ENCODE peak calls at places on chromosomes 4 and X, in seven cellular contexts. N is progenitor cell of endocrine pancreas; D is Calu3; K is ovary; R is RWPE1; P is stimulated activated CD8-positive, alpha-beta memory T cell treated with anti-CD3 and anti-CD28 coated beads, Interleukin-15, amount 100 ng/mL, for 24 hours; Z is activated naive CD8-positive, alpha-beta T cell treated with anti-CD3 and anti-CD28 coated beads for 36 hours. G is an unnamed sample.

GRCh38 chr4:124191329-124191728 is 521.2 kb downstream of the ANKRD50 start:
- DNase-seq in R (no peak), P (no peak), Z (no peak), K (no peak), N (no peak), D (no peak), G (no peak)

GRCh38 chr4:41935652-41936021 is 408 bp downstream of the TMEM33 start:
- DNase-seq in R (peak; percentile 23), D (no peak), K (no peak), P (no peak), N (no peak), Z (peak; percentile 29), G (no peak)

GRCh38 chrX:8084023-8084422 is 87.0 kb downstream of the VCX2 start:
- DNase-seq in K (no peak), P (no peak), R (peak; percentile 26), Z (no peak), D (no peak), N (no peak), G (no peak)

GRCh38 chr4:70703695-70704332 is 15.5 kb downstream of the UTP3 start:
- DNase-seq in Z (no peak), K (no peak), P (no peak), N (no peak), D (peak; percentile 3), R (peak; percentile 47), G (no peak)

GRCh38 chr4:77578145-77578544 is 27.5 kb upstream of the CXCL13 start:
- DNase-seq in P (no peak), R (no peak), D (no peak), N (no peak), K (no peak), Z (no peak), G (no peak)

GRCh38 chrX:150495496-150495895 is 72.9 kb upstream of the MTM1 start:
- DNase-seq in K (no peak), P (no peak), D (no peak), N (no peak), Z (no peak), R (no peak), G (no peak)

GRCh38 chr4:108168672-108169562 is at the start of gene LEF1:
- DNase-seq in N (peak; percentile 44), R (no peak), P (peak; percentile 31), Z (peak; percentile 83), D (no peak), K (no peak), G (no peak)

GRCh38 chrX:42290608-42291007 is 367.3 kb upstream of the CASK start:
- DNase-seq in K (no peak), P (no peak), Z (no peak), N (no peak), D (no peak), R (no peak), G (no peak)

GRCh38 chrX:115486510-115486909 is 74.5 kb upstream of the PLS3 start:
- DNase-seq in D (no peak), Z (no peak), K (no peak), N (no peak), P (no peak), R (no peak), G (no peak)

GRCh38 chr4:77931452-77932135 is 69.0 kb downstream of the MRPL1 start:
- DNase-seq in R (peak; percentile 23), P (no peak), Z (no peak), N (no peak), D (no peak), K (no peak), G (no peak)

G was measured in BJ.